ENCODE peak calls at places on chromosomes 4 and X, in ten cellular contexts. X is SW480; Y is cardiac muscle cell; D is iris pigment epithelial cell; I is CD8-positive, alpha-beta memory T cell; W is thoracic aorta; T is lung; R is T-helper 1 cell; H is endothelial cell; G is NCI-H1930. Q is an unnamed sample.

GRCh38 chr4:158018090-158018808 is 154.6 kb downstream of the GASK1B start:
- DNase-seq in I (no peak), H (no peak), G (no peak), D (no peak), T (no peak), W (no peak), X (no peak), Y (peak), R (no peak), Q (no peak)

GRCh38 chr4:139184129-139184528 is 7.1 kb upstream of the ELF2 start:
- DNase-seq in D (peak), G (no peak), R (no peak), X (no peak), W (no peak), I (no peak), Y (peak), T (no peak), H (no peak), Q (no peak)

GRCh38 chr4:48431401-48431800 is 51.7 kb upstream of the SLC10A4 start:
- DNase-seq in Y (no peak), I (no peak), D (no peak), G (no peak), X (no peak), W (no peak), H (no peak), R (no peak), T (no peak), Q (no peak)

GRCh38 chrX:115913575-115913974 is 257.0 kb upstream of the AGTR2 start:
- DNase-seq in I (no peak), H (no peak), G (no peak), T (no peak), D (no peak), X (no peak), W (no peak), R (no peak), Y (no peak), Q (no peak)

GRCh38 chr4:101346312-101346561 is 1.1 kb downstream of the PPP3CA start:
- DNase-seq in Y (no peak), D (no peak), G (no peak), W (no peak), H (no peak), T (no peak), X (peak), R (peak), I (peak), Q (no peak)

GRCh38 chrX:117990438-117990837 is 126.2 kb downstream of the KLHL13 start:
- DNase-seq in R (no peak), W (no peak), T (no peak), Y (no peak), I (no peak), H (no peak), G (no peak), D (peak), X (no peak), Q (no peak)

GRCh38 chr4:6761540-6762243 is 20.8 kb upstream of the KIAA0232 start:
- DNase-seq in R (peak), H (no peak), X (no peak), T (no peak), Y (no peak), G (no peak), W (no peak), D (no peak), I (no peak), Q (no peak)

GRCh38 chrX:107711521-107712041 is 64.0 kb downstream of the TSC22D3 start:
- DNase-seq in X (no peak), H (no peak), D (no peak), G (no peak), Y (peak), W (no peak), I (no peak), R (peak), T (no peak), Q (no peak)

GRCh38 chr4:14254252-14254651 is 626.7 kb upstream of the BOD1L1 start:
- DNase-seq in D (peak), X (peak), H (peak), Y (peak), T (peak), G (no peak), W (no peak), R (no peak), I (no peak), Q (no peak)